ENCODE peak calls at places on chromosomes 12 and 14, in eight cellular contexts. V is transverse colon, I is esophagus muscularis mucosa, N is GM23338, A is HCT116, U is stomach, P is suprapubic skin, G is prostate gland. K is an unnamed sample.

GRCh38 chr12:42695490-42695995 is 106.0 kb upstream of the PRICKLE1 start:
- DNase-seq in V (no peak), N (no peak), U (no peak), G (no peak), P (no peak), A (no peak), I (no peak), K (no peak)

GRCh38 chr14:97491697-97492096 is 694.5 kb downstream of the VRK1 start:
- DNase-seq in N (no peak), G (no peak), U (no peak), I (no peak), V (no peak), A (no peak), P (no peak), K (no peak)

GRCh38 chr14:106564058-106564643 is 1037.8 kb downstream of the TMEM121 start:
- DNase-seq in A (no peak), G (no peak), V (peak), I (peak), N (peak), P (no peak), U (no peak), K (no peak)

GRCh38 chr14:63383776-63384367 is 65.1 kb upstream of the GPHB5 start:
- DNase-seq in A (no peak), G (no peak), U (no peak), I (no peak), P (no peak), V (no peak), N (no peak), K (no peak)

GRCh38 chr12:70271025-70271424 is 27.8 kb downstream of the CNOT2 start:
- DNase-seq in N (no peak), P (no peak), A (no peak), U (no peak), I (no peak), G (no peak), V (no peak), K (no peak)

GRCh38 chr12:88142610-88142991 is 494 bp downstream of the TMTC3 start:
- DNase-seq in P (peak), G (peak), U (peak), A (no peak), I (no peak), V (peak), N (peak), K (no peak)

GRCh38 chr12:53990311-53991076 is 5.5 kb downstream of the HOXC10 start:
- DNase-seq in G (no peak), A (no peak), N (peak), P (no peak), U (no peak), V (no peak), I (no peak), K (no peak)

GRCh38 chr12:6871052-6871957 is 1.8 kb downstream of the SPSB2 start:
- DNase-seq in G (no peak), N (peak), U (peak), V (peak), I (no peak), P (no peak), A (peak), K (no peak)

GRCh38 chr14:57486767-57487379 is 6.8 kb downstream of the CCDC198 start:
- DNase-seq in V (no peak), P (no peak), I (no peak), G (no peak), N (peak), U (no peak), A (peak), K (no peak)

GRCh38 chr12:74170645-74171477 is 366.8 kb upstream of the ATXN7L3B start:
- DNase-seq in N (no peak), A (no peak), I (no peak), P (peak), V (no peak), G (no peak), U (no peak), K (no peak)

DNA sequence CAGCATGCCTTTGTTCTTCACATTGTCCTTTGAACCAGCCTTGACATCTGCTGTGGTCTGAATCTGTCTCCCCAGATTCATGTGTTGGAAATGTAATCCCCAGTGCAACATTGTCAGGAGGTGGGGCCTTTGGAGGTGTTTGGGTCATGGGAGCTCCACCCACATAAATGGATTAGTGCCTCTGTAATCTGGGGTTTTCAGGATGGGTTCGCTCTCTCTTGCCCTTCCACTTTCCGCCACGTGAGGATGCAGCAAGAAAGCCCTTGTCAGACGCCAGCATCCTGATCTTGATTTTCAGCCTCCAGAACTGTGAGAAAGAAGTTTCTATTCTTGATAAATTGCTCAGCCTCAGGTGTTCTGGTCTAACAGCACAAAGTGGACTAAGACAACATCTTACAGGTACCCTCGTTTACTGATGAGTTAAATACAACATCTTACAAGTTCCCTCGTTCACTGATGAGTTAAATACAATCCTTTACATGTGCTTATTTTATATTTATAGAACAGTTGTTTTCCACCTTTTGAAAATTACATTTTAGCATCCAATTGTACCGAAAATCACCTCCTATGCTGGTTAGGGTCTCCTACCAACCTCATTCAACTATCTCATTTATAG is 54.4 kb upstream of the RIMBP2 start:
- DNase-seq in I (no peak), P (no peak), A (no peak), N (peak), G (no peak), V (no peak), U (no peak), K (no peak)
- H3K27ac ChIP-seq in I (no peak), P (no peak), A (no peak), N (no peak), G (no peak), V (no peak), U (no peak), K (no peak)

GRCh38 chr12:106096376-106096775 is 42.4 kb downstream of the NUAK1 start:
- DNase-seq in U (peak), G (peak), A (no peak), P (peak), N (no peak), V (no peak), I (no peak), K (no peak)
- TF ChIP-seq POLR2AphosphoS5 in U (peak), G (peak), A (no peak), P (peak), N (no peak), V (no peak), I (peak), K (no peak)

GRCh38 chr12:124828264-124829007 is 35.2 kb downstream of the SCARB1 start:
- DNase-seq in G (peak), U (peak), P (no peak), A (no peak), I (no peak), V (peak), N (no peak), K (no peak)
- H3K27ac ChIP-seq in G (peak), U (peak), P (peak), A (peak), I (no peak), V (peak), N (peak), K (peak)

DNA sequence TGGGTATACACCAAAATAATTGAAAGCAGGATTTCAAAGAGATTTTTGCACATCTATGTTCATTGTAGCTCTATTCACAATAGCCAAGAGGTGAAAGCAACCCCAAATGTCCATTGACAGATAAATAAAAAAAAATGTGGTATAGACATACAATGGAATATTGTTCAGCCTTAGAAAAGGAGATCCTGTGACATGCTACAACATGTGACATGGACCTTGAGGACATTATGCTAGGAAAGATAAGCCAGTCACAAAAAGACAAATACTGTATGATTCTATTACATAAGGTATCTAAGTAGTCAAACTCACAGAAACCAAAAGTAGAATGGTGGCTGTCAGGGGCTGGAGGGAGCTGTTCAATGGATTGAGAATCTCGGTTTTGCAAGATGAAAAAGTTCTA is 12.1 kb downstream of the GPRC5D start:
- DNase-seq in A (no peak), I (no peak), G (no peak), U (no peak), P (no peak), N (no peak), V (no peak), K (peak)
- TF ChIP-seq POLR2AphosphoS5 in A (no peak), I (no peak), G (no peak), U (no peak), P (no peak), N (no peak), V (no peak), K (no peak)

GRCh38 chr14:55585854-55586253 is 5.8 kb downstream of the KTN1 start:
- DNase-seq in N (no peak), U (no peak), I (no peak), A (no peak), P (no peak), G (no peak), V (no peak), K (no peak)
- H3K27ac ChIP-seq in N (no peak), U (no peak), I (no peak), A (no peak), P (peak), G (no peak), V (no peak), K (no peak)

DNA sequence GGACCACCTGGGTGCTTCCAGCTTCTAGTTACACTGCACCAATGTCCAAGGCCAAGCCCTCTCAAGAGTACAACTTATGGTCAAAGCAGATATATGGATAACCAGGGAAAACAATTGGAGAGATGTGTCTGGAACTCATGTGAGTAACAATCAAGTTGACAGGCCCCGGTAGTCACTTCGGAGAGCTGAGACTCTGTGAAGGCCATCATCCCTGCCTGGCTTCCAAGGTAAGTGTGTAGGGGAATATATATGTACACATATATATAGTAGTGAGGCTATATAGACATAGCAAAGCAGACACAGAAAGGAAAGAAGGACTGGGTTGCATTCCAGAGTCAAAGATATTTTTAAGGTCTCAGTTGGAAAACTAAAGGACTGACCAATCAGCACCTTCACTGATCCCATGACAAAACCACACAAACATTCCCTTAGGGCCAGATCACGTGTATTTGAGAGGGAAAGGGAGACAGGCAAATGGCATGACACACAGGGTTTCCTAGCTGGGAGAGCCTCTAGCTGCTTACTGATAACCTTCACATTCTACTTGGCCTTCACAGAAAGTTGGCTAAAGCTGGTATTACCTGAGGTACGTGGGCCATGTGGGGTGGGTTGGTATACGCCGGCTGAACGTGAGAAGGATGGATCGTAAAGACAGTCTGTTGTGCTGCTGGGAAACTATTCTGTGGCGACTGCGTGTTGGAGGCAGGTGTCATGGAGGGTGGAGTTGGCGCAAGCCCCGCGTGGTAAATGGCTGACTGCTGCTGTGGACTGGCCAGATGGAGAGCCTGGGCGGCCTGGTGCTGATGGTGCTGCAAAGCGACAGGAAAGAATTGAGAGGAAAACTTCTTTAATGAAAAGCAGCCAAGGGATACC is 50.0 kb downstream of the SH2B3 start:
- DNase-seq in V (no peak), I (peak), N (no peak), A (no peak), G (no peak), U (no peak), P (no peak), K (no peak)
- TF ChIP-seq POLR2AphosphoS5 in V (no peak), I (no peak), N (no peak), A (no peak), G (no peak), U (no peak), P (no peak), K (no peak)

K was measured in vagina.